ENCODE peak calls at places on chromosomes 16 and 17, in five cellular contexts. T, F, B, J and M are unnamed samples.

GRCh38 chr16:70651524-70651923 is 5.2 kb downstream of the IL34 start:
- DNase-seq in J (peak), F (no peak), B (no peak), T (no peak), M (no peak)

GRCh38 chr17:73057196-73057595 is 35.3 kb downstream of the SLC39A11 start:
- DNase-seq in B (no peak), F (no peak), T (no peak), J (no peak), M (no peak)

GRCh38 chr17:27257031-27257357 is 36.9 kb upstream of the WSB1 start:
- DNase-seq in B (no peak), F (no peak), J (no peak), T (no peak), M (no peak)

GRCh38 chr17:49723423-49723822 is 15.7 kb upstream of the SLC35B1 start:
- DNase-seq in J (no peak), T (no peak), B (peak), F (no peak), M (no peak)

GRCh38 chr17:27631409-27631755 is 394 bp downstream of the LGALS9 start:
- DNase-seq in T (no peak), B (no peak), J (no peak), F (no peak), M (no peak)

GRCh38 chr16:3266873-3267537 is 10.6 kb upstream of the MEFV start:
- DNase-seq in B (no peak), T (no peak), F (peak), J (peak), M (no peak)

GRCh38 chr17:68383443-68384321 is 73.6 kb downstream of the WIPI1 start:
- DNase-seq in J (peak), F (peak), T (no peak), B (peak), M (no peak)

GRCh38 chr17:64331946-64332493 is 58.6 kb downstream of the PECAM1 start:
- DNase-seq in T (no peak), F (no peak), B (peak), J (peak), M (no peak)

GRCh38 chr16:6932871-6933390 is 399.7 kb upstream of the RBFOX1 start:
- DNase-seq in F (no peak), T (no peak), J (no peak), B (no peak), M (no peak)

GRCh38 chr17:76601042-76601441 is 15.4 kb upstream of the ST6GALNAC2 start:
- DNase-seq in F (no peak), T (no peak), B (no peak), J (no peak), M (no peak)

GRCh38 chr17:60960398-60961065 is 282.9 kb downstream of the BCAS3 start:
- DNase-seq in J (no peak), T (no peak), B (no peak), F (no peak), M (no peak)

GRCh38 chr16:48126801-48127644 is 28.8 kb downstream of the ABCC12 start:
- DNase-seq in B (no peak), J (peak), T (no peak), F (peak), M (no peak)

GRCh38 chr16:88424536-88425230 is 28.4 kb upstream of the ZFPM1 start:
- DNase-seq in T (no peak), J (no peak), F (no peak), B (no peak), M (no peak)

GRCh38 chr16:12079411-12079965 is 103.0 kb downstream of the SNX29 start:
- DNase-seq in T (no peak), J (no peak), F (no peak), B (no peak), M (no peak)

GRCh38 chr17:80279895-80280294 is 19.2 kb downstream of the RNF213 start:
- DNase-seq in F (no peak), B (peak), T (no peak), J (peak), M (peak)

GRCh38 chr17:19357351-19358140 is 5.0 kb downstream of the B9D1 start:
- DNase-seq in J (no peak), F (peak), B (peak), T (peak), M (no peak)

GRCh38 chr16:65975049-65975708 is 391.3 kb upstream of the CDH5 start:
- DNase-seq in F (peak), J (peak), B (no peak), T (no peak), M (no peak)

GRCh38 chr17:36495076-36495578 is 8.6 kb downstream of the ZNHIT3 start:
- DNase-seq in B (no peak), J (no peak), T (no peak), F (peak), M (no peak)

GRCh38 chr17:51767287-51767686 is 391.2 kb downstream of the CA10 start:
- DNase-seq in T (no peak), J (no peak), F (no peak), B (no peak), M (no peak)

GRCh38 chr16:47617732-47618131 is 156.6 kb downstream of the PHKB start:
- DNase-seq in T (no peak), B (no peak), J (no peak), F (peak), M (no peak)

GRCh38 chr16:50407351-50407750 is 38.6 kb upstream of the BRD7 start:
- DNase-seq in B (no peak), F (peak), T (no peak), J (no peak), M (peak)

GRCh38 chr16:50414152-50414551 is 45.4 kb upstream of the BRD7 start:
- DNase-seq in J (no peak), F (no peak), T (no peak), B (no peak), M (peak)

GRCh38 chr16:50408001-50408400 is 39.2 kb upstream of the BRD7 start:
- DNase-seq in F (no peak), J (no peak), T (no peak), B (no peak), M (peak)

GRCh38 chr16:50416388-50416787 is 47.6 kb upstream of the BRD7 start:
- DNase-seq in B (no peak), T (no peak), J (no peak), F (no peak), M (no peak)

DNA sequence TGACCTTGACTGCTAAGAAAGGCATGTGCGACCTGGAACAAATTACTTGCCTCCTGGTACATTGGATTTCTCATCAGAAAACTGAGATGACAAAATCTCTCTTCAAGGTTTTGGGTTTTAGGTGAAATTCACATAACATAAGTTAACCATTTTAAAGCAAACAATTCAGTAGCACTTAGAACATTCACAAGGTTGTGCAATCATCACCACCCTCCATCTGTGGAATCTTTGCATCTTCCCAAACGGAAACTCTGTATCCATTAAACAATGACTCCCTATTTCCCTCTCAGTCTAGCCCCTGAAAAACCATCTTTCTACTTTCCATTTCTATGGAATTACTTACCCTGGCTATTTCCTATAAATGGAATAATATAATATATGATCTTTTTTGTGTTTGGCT is 42.2 kb upstream of the BRD7 start:
- DNase-seq in J (no peak), B (no peak), T (no peak), F (no peak), M (no peak)
- TF ChIP-seq CTCF in J (no peak), B (no peak), T (no peak), F (no peak), M (no peak)

GRCh38 chr17:28717578-28718316 is at the start of gene RAB34:
- DNase-seq in J (peak), F (peak), T (peak), B (peak), M (peak)
- TF ChIP-seq CTCF in J (no peak), F (peak), T (no peak), B (peak), M (peak)

DNA sequence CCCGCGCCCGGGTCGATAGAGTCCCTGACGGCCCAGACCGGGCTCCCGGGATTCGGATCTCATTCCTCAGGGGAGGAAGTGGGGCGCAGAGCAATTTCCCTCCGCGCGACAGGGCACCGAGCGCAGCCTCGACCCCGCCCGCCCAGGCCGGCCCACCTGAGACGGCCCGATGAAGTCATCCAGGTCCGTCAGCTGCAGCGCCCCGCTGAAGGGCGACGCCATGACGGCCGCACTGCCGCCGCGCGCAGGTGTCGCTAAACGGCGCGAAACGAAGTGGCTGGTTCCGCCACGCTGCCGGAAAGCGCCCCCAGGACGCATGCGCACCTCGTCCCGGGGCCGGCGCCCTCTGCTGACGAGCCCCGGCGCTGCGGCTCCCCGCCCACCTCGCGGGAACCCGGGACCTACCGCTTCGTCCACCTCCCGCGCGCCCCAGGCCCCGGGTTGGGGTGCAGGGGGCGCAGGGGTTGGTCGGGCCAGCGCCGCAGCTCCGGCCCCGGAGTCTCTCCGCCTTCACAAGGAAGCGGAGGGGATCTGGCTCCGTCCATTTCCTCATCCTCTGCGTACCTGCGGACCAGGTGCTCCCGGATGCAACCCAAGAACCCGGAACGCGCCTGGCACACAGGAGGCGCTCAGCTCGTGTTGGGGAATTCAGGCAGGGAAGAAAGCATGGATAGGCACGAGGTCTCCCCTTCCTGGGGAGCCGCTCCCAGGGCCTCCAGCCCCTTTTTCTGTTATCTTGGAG is at the start of gene CIAO3:
- DNase-seq in B (peak), F (peak), T (peak), J (peak), M (peak)
- TF ChIP-seq CTCF in B (peak), F (peak), T (peak), J (peak), M (peak)

GRCh38 chr16:87190288-87191240 is 126.6 kb downstream of the C16orf95 start:
- DNase-seq in F (no peak), B (no peak), J (peak), T (no peak), M (no peak)
- TF ChIP-seq CTCF in F (peak), B (no peak), J (peak), T (no peak), M (no peak)

GRCh38 chr16:31869511-31870201 is 4.0 kb upstream of the ZNF267 start:
- DNase-seq in F (no peak), J (peak), T (no peak), B (peak), M (no peak)
- TF ChIP-seq CTCF in F (no peak), J (no peak), T (no peak), B (no peak), M (no peak)

DNA sequence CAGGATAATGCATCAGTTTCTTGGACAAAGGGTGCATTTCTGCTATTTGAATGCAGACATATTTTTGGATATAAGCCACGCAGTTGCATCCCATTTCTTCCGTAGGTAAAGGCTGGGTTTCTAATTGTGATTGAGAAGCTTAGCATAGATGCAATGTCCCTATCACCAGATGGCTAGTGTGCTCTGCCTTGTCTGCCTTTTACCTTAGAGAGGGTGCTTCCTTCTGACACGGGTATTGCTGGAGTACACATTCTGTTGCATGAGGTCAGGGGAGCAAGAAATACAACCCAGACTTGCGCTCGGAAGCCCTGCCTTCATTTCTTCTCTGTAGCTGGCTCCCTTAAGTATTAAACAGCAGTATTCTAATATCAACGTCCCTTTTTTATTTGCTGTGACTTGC is 337.4 kb downstream of the WWOX start:
- DNase-seq in B (no peak), J (no peak), T (no peak), F (no peak), M (no peak)
- TF ChIP-seq CTCF in B (no peak), J (no peak), T (no peak), F (no peak), M (no peak)

GRCh38 chr16:14529010-14529669 is 100.9 kb downstream of the PARN start:
- DNase-seq in J (peak), B (peak), F (peak), T (peak), M (peak)
- TF ChIP-seq CTCF in J (peak), B (peak), F (peak), T (peak), M (peak)

GRCh38 chr16:78045865-78046581 is 23.7 kb downstream of the CLEC3A start:
- DNase-seq in T (peak), F (peak), J (peak), B (peak), M (peak)
- TF ChIP-seq CTCF in T (no peak), F (peak), J (no peak), B (no peak), M (no peak)

GRCh38 chr16:49474741-49475140 is 101.1 kb downstream of the C16orf78 start:
- DNase-seq in B (no peak), J (no peak), T (no peak), F (peak), M (no peak)
- TF ChIP-seq CTCF in B (no peak), J (no peak), T (no peak), F (no peak), M (no peak)

GRCh38 chr16:25213709-25214416 is 2.9 kb upstream of the AQP8 start:
- DNase-seq in B (no peak), J (no peak), F (no peak), T (no peak), M (no peak)
- TF ChIP-seq CTCF in B (no peak), J (no peak), F (no peak), T (no peak), M (no peak)